ENCODE peak calls at places on chromosomes 3 and 15, in nine cellular contexts. Q is GM23338, A is breast epithelium, R is suprapubic skin, V is spleen, B is SK-N-SH, W is endothelial cell of umbilical vein, G is stomach, U is Panc1. F is an unnamed sample.
A peak's percentile ranks its signal among the peaks of the same experiment; 100 is the strongest.

GRCh38 chr3:125185758-125186245 is 26.7 kb downstream of the SLC12A8 start:
- DNase-seq in Q (no peak), A (no peak), R (no peak), V (no peak), B (peak; percentile 70), W (no peak), G (no peak), U (no peak), F (no peak)

GRCh38 chr15:44394062-44394461 is 33.4 kb upstream of the CTDSPL2 start:
- DNase-seq in Q (no peak), A (no peak), R (no peak), V (no peak), B (no peak), W (no peak), G (no peak), U (no peak), F (no peak)

GRCh38 chr3:123346726-123347125 is 102.2 kb downstream of the ADCY5 start:
- DNase-seq in Q (no peak), A (no peak), R (peak; percentile 13), V (peak; percentile 29), B (no peak), W (no peak), G (no peak), U (no peak), F (peak; percentile 50)

GRCh38 chr3:45139372-45139894 is 6.7 kb downstream of the CDCP1 start:
- DNase-seq in Q (no peak), A (no peak), R (no peak), V (no peak), B (no peak), W (no peak), G (no peak), U (no peak), F (no peak)

GRCh38 chr15:48507416-48508065 is 138.0 kb downstream of the FBN1 start:
- DNase-seq in Q (peak; percentile 87), A (no peak), R (no peak), V (no peak), B (peak; percentile 42), W (peak; percentile 77), G (no peak), U (peak; percentile 39), F (no peak)

GRCh38 chr3:50430950-50431435 is 71.7 kb upstream of the TMEM115 start:
- DNase-seq in Q (no peak), A (no peak), R (no peak), V (no peak), B (peak; percentile 89), W (no peak), G (no peak), U (no peak), F (no peak)

GRCh38 chr3:129608087-129608935 is 1.8 kb upstream of the PLXND1 start:
- DNase-seq in Q (peak; percentile 78), A (no peak), R (no peak), V (no peak), B (peak; percentile 72), W (peak; percentile 59), G (no peak), U (no peak), F (no peak)

GRCh38 chr15:32855942-32856341 is 138.1 kb downstream of the GREM1 start:
- DNase-seq in Q (peak; percentile 44), A (no peak), R (no peak), V (no peak), B (no peak), W (peak; percentile 94), G (no peak), U (no peak), F (no peak)

GRCh38 chr3:71725279-71725991 is at the start of gene EIF4E3:
- DNase-seq in Q (peak; percentile 65), A (no peak), R (peak; percentile 71), V (peak; percentile 91), B (peak; percentile 93), W (no peak), G (peak; percentile 44), U (no peak), F (peak; percentile 70)

GRCh38 chr3:8455451-8456117 is 46.0 kb upstream of the LMCD1 start:
- DNase-seq in Q (no peak), A (no peak), R (no peak), V (no peak), B (no peak), W (peak; percentile 37), G (no peak), U (no peak), F (no peak)

GRCh38 chr3:45507820-45508317 is 86.7 kb upstream of the LIMD1 start:
- DNase-seq in Q (peak; percentile 75), A (no peak), R (no peak), V (no peak), B (peak; percentile 30), W (peak; percentile 53), G (no peak), U (no peak), F (no peak)

DNA sequence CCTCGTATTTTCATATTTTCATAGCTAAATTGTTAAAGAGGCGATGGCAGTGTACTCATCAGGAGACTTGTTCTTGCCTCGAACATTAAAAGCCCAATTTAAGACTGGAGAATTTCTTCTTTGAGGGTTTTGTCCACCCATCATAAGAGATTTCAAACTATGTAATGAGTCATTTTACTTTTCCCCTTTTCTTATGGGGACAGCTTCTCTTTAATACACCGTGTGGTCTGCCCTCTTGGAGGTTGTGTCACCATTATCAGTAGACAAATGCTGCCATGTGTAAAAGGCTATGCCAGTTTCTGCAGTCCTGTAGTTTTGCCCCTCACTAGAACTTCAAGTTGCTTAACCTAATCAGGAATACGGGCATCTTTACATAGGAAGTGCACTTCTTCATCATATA is 17.0 kb downstream of the TGFBR2 start:
- DNase-seq in Q (no peak), A (no peak), R (no peak), V (no peak), B (no peak), W (no peak), G (no peak), U (no peak), F (no peak)
- H3K4me1 ChIP-seq in Q (peaks cover 24% of the 10 kb centered on the region), A (no peaks in the 10 kb centered on the region), R (peaks cover 67% of the 10 kb centered on the region), V (peaks cover 99% of the 10 kb centered on the region), B (peaks cover 3% of the 10 kb centered on the region), W (peaks cover 83% of the 10 kb centered on the region), G (peaks cover 45% of the 10 kb centered on the region), U (peaks cover 37% of the 10 kb centered on the region), F (no peaks in the 10 kb centered on the region)

GRCh38 chr3:38343797-38344594 is 2.6 kb upstream of the XYLB start:
- DNase-seq in Q (no peak), A (no peak), R (no peak), V (no peak), B (peak; percentile 30), W (no peak), G (no peak), U (no peak), F (no peak)

GRCh38 chr3:38347421-38348200 is 1.0 kb downstream of the XYLB start:
- DNase-seq in Q (no peak), A (no peak), R (no peak), V (no peak), B (no peak), W (no peak), G (no peak), U (no peak), F (no peak)

GRCh38 chr3:38345879-38346583 is 554 bp upstream of the XYLB start:
- DNase-seq in Q (no peak), A (no peak), R (no peak), V (peak; percentile 75), B (no peak), W (no peak), G (no peak), U (no peak), F (no peak)

GRCh38 chr3:38348903-38349302 is 2.3 kb downstream of the XYLB start:
- DNase-seq in Q (no peak), A (no peak), R (no peak), V (no peak), B (no peak), W (peak; percentile 15), G (no peak), U (no peak), F (no peak)

DNA sequence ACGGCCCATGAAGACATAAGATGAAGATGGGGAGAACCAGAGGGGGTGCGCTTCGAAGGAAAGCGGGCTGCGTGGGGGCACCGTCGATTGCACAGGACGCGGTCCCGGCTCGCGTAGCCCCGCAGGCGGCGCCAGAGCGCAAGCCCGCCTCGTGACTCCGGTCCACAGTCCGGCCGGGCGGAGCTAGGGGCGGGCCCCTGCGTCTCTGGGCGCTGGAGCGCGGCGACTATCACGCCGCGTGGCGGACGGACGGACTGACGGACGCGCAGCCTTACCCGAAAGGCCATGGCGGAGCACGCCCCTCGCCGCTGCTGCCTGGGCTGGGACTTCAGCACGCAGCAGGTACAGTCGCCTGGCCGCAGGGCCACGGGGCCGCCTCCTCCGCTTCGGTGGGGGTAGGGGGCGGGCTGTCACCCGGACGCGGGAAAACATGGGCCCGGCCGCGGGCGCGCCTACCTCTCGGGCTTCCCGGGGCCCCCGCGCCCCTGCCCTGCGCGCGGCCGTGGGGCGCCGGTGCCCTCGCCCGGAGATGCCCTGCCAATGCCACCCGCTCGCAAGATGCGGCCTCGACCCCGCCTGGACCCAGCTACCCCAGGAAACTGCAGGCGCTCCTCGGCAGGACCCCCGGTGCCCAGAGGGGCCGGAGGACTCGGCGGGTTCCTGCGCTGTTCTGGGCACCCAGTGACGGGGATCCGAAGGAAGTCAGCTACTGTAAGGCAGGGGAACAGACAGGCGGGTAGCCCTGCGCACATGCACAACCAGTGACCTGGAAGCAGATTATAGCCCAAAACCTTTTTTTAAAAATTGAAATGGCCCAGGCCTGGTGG is at the start of gene XYLB:
- DNase-seq in Q (peak; percentile 87), A (peak; percentile 63), R (peak; percentile 88), V (peak; percentile 97), B (peak; percentile 95), W (peak; percentile 81), G (peak; percentile 91), U (peak; percentile 36), F (peak; percentile 90)
- TF ChIP-seq POLR2AphosphoS5 in Q (peak; percentile 47), A (peak; percentile 71), R (peak; percentile 26), V (peak; percentile 84), B (peak; percentile 23), W (peak; percentile 51), G (no peak), U (peak; percentile 25), F (no peak)

DNA sequence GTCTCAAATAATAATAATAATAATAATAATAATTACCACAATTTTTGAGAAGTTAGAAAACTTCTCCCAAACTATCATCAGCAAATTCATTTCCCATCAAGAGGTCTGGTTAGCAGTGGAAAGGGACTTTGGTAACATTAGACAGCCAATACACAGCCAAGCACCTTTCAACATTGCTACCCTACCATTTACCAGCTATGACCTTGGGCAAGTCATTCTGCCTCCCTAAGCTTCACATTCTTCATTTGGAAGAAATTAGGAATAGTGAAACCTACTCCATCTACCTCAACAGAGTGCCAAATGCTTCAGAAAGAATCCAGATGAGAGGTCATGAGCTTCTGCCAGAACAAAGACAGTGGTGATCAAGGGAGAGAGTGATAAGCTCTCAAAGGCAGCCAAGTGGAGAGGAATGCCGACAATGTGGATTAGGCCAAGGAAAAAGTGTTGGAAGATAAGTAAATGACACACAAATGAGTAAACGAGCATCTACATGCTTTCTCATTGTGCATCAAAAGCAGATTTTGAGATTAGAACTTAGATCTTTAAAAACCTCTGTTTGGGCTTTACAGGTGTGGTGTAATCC is 42.9 kb upstream of the LPP start:
- DNase-seq in Q (no peak), A (no peak), R (no peak), V (no peak), B (no peak), W (no peak), G (no peak), U (no peak), F (no peak)
- H3K27me3 ChIP-seq in Q (no peaks in the 10 kb centered on the region), A (no peaks in the 10 kb centered on the region), R (no peaks in the 10 kb centered on the region), V (no peaks in the 10 kb centered on the region), B (no peaks in the 10 kb centered on the region), W (peaks cover 4% of the 10 kb centered on the region), G (no peaks in the 10 kb centered on the region), U (no peaks in the 10 kb centered on the region), F (no peaks in the 10 kb centered on the region)

DNA sequence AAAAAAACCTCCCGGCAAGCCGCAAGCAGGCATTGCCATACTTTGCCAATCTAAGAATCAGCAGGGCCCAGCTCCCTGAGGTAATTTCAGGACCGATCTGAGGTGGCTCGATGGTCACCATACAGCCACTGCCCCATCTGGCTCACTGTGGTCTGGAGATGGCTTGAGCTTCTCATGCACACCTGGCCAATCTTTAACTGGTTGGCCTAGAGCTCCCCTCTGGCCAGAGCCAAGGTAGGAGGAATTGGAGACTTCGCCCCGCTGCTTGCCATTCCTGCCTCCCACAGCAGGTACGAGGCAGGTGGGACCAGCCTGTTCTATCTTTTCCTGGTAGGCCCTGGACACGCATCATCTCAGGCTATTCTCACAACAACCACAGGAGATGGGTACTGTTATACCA is 10.1 kb downstream of the CYP1A2 start:
- DNase-seq in Q (no peak), A (no peak), R (no peak), V (no peak), B (no peak), W (no peak), G (no peak), U (no peak), F (no peak)
- H3K4me1 ChIP-seq in Q (no peaks in the 10 kb centered on the region), A (no peaks in the 10 kb centered on the region), R (peaks cover 8% of the 10 kb centered on the region), V (no peaks in the 10 kb centered on the region), B (no peaks in the 10 kb centered on the region), W (peaks cover 9% of the 10 kb centered on the region), G (no peaks in the 10 kb centered on the region), U (no peaks in the 10 kb centered on the region), F (no peaks in the 10 kb centered on the region)

F was measured in sigmoid colon.